ENCODE peak calls at places on chromosomes 6 and 20, in ten cellular contexts. T is WTC11; A is tibial nerve; P is osteoblast; I is CD4-positive, CD25-positive, alpha-beta regulatory T cell; G is substantia nigra; Y is GM04504; Q is head of caudate nucleus; L is non-pigmented ciliary epithelial cell; N is HTR-8/SVneo. U is an unnamed sample.

GRCh38 chr6:13303668-13304017 is 24.7 kb downstream of the TBC1D7 start:
- DNase-seq in P (peak), G (peak), L (no peak), A (peak), Q (peak), T (no peak), Y (no peak), N (no peak), I (peak), U (peak)

GRCh38 chr6:60643870-60644269 is 1642.2 kb downstream of the KHDRBS2 start:
- DNase-seq in N (no peak), T (no peak), G (no peak), L (no peak), Y (no peak), P (no peak), Q (no peak), I (no peak), A (no peak), U (no peak)

GRCh38 chr20:51062065-51062464 is 39.2 kb upstream of the KCNG1 start:
- DNase-seq in G (no peak), L (no peak), P (no peak), I (no peak), N (no peak), Q (no peak), T (no peak), A (no peak), Y (no peak), U (no peak)

GRCh38 chr6:166987448-166987847 is 11.7 kb upstream of the CEP43 start:
- DNase-seq in Y (no peak), A (no peak), G (no peak), L (no peak), I (no peak), Q (no peak), P (no peak), T (no peak), N (no peak), U (no peak)

GRCh38 chr6:21522007-21522758 is 71.4 kb upstream of the SOX4 start:
- DNase-seq in Q (no peak), A (no peak), G (no peak), T (no peak), P (no peak), L (no peak), Y (no peak), I (no peak), N (no peak), U (no peak)

GRCh38 chr20:46946181-46946624 is 51.6 kb downstream of the EYA2 start:
- DNase-seq in N (no peak), G (no peak), T (no peak), Y (no peak), Q (no peak), A (no peak), I (no peak), P (peak), L (no peak), U (no peak)

GRCh38 chr6:43215066-43215465 is 14.2 kb downstream of the DNPH1 start:
- DNase-seq in Q (no peak), A (no peak), I (no peak), Y (no peak), G (no peak), L (no peak), N (no peak), P (no peak), T (no peak), U (no peak)

GRCh38 chr20:49766979-49767419 is 45.6 kb upstream of the SLC9A8 start:
- DNase-seq in T (no peak), I (peak), A (no peak), Y (no peak), P (no peak), L (no peak), N (no peak), G (no peak), Q (no peak), U (no peak)

GRCh38 chr6:75275067-75275466 is 9.5 kb downstream of the TMEM30A start:
- DNase-seq in P (peak), N (peak), Q (no peak), G (no peak), Y (peak), L (peak), I (no peak), T (no peak), A (no peak), U (peak)

GRCh38 chr6:158863646-158864045 is 44.5 kb upstream of the EZR start:
- DNase-seq in L (no peak), T (no peak), A (no peak), G (no peak), I (no peak), P (peak), Q (no peak), Y (no peak), N (peak), U (peak)

GRCh38 chr6:38782616-38783015 is 67.5 kb downstream of the DNAH8 start:
- DNase-seq in N (no peak), A (no peak), I (no peak), T (no peak), Q (no peak), Y (no peak), G (no peak), P (no peak), L (no peak), U (no peak)

GRCh38 chr6:45946352-45946751 is 69.3 kb downstream of the CLIC5 start:
- DNase-seq in N (no peak), I (no peak), Y (peak), P (peak), L (no peak), G (no peak), A (peak), Q (no peak), T (peak), U (peak)

GRCh38 chr20:53074811-53075314 is 102.7 kb downstream of the TSHZ2 start:
- DNase-seq in T (no peak), L (no peak), Y (peak), P (no peak), Q (no peak), N (peak), I (no peak), G (no peak), A (no peak), U (no peak)

GRCh38 chr6:90296346-90297123 is at the start of gene BACH2:
- DNase-seq in T (peak), N (peak), A (peak), P (peak), I (peak), Y (no peak), L (peak), Q (peak), G (peak), U (peak)

GRCh38 chr6:129621252-129621651 is 88.7 kb downstream of the ARHGAP18 start:
- DNase-seq in A (no peak), L (no peak), Y (no peak), T (peak), Q (no peak), P (no peak), I (peak), N (no peak), G (no peak), U (no peak)

GRCh38 chr6:35907750-35908149 is 13.1 kb downstream of the SRPK1 start:
- DNase-seq in N (no peak), T (no peak), Q (no peak), G (no peak), P (no peak), I (no peak), A (no peak), L (no peak), Y (no peak), U (no peak)

GRCh38 chr6:77630019-77630418 is 22.8 kb upstream of the MEI4 start:
- DNase-seq in G (no peak), P (no peak), Y (no peak), I (no peak), T (no peak), L (no peak), A (no peak), Q (no peak), N (no peak), U (no peak)

GRCh38 chr20:23165307-23165750 is 79.2 kb upstream of the CD93 start:
- DNase-seq in A (no peak), T (peak), L (no peak), I (no peak), N (no peak), Q (no peak), G (no peak), P (no peak), Y (no peak), U (no peak)

GRCh38 chr6:113619077-113619476 is 238.1 kb upstream of the MARCKS start:
- DNase-seq in P (no peak), G (no peak), Y (no peak), L (no peak), Q (no peak), T (no peak), A (no peak), I (no peak), N (no peak), U (peak)

GRCh38 chr6:157407637-157408036 is 26.6 kb downstream of the ZDHHC14 start:
- DNase-seq in A (no peak), G (no peak), P (no peak), Q (no peak), I (no peak), T (no peak), L (no peak), N (no peak), Y (no peak), U (no peak)

GRCh38 chr20:34299925-34300806 is 3.0 kb downstream of the AHCY start:
- DNase-seq in L (no peak), Y (no peak), A (no peak), N (no peak), Q (no peak), G (no peak), I (no peak), T (no peak), P (peak), U (no peak)

U was measured in LHCN-M2.